ENCODE peak calls at places on chromosomes 13 and 19, in five cellular contexts. L is uterus, J is colonic mucosa, Z is pancreas, E is right atrium auricular region. X is an unnamed sample. For H3K27me3, the result is how much of the 10 kb centered on the place peaks cover.

GRCh38 chr13:41802684-41803554 is 158.0 kb downstream of the VWA8 start:
- DNase-seq in L (no peak), J (no peak), Z (no peak), E (no peak), X (no peak)

GRCh38 chr13:21749410-21749809 is 78.5 kb downstream of the FGF9 start:
- DNase-seq in L (no peak), J (no peak), Z (no peak), E (no peak), X (no peak)

GRCh38 chr19:33864311-33864850 is 67.7 kb downstream of the KCTD15 start:
- DNase-seq in L (no peak), J (peak), Z (no peak), E (no peak), X (peak)

GRCh38 chr19:50252111-50252886 is 48.9 kb downstream of the MYH14 start:
- DNase-seq in L (no peak), J (peak), Z (no peak), E (no peak), X (no peak)

GRCh38 chr19:1855040-1855827 is 7.0 kb upstream of the REXO1 start:
- DNase-seq in L (peak), J (peak), Z (peak), E (peak), X (peak)

GRCh38 chr13:102089177-102089576 is 312.7 kb downstream of the FGF14 start:
- DNase-seq in L (no peak), J (no peak), Z (no peak), E (no peak), X (no peak)

GRCh38 chr19:18876865-18877264 is 19.1 kb downstream of the CERS1 start:
- DNase-seq in L (no peak), J (no peak), Z (no peak), E (no peak), X (no peak)

GRCh38 chr13:37769078-37769477 is 100.5 kb downstream of the TRPC4 start:
- DNase-seq in L (no peak), J (no peak), Z (no peak), E (no peak), X (no peak)

GRCh38 chr19:47699360-47699917 is 13.8 kb upstream of the EHD2 start:
- DNase-seq in L (peak), J (peak), Z (no peak), E (no peak), X (no peak)

GRCh38 chr13:75372923-75373841 is 108.8 kb downstream of the TBC1D4 start:
- DNase-seq in L (no peak), J (no peak), Z (no peak), E (no peak), X (no peak)

GRCh38 chr13:113897161-113897560 is 33.3 kb upstream of the GAS6 start:
- DNase-seq in L (peak), J (no peak), Z (no peak), E (peak), X (peak)

GRCh38 chr19:14758816-14759215 is 19.5 kb downstream of the ADGRE2 start:
- DNase-seq in L (no peak), J (peak), Z (no peak), E (no peak), X (peak)

GRCh38 chr19:8505680-8506401 is 3.4 kb upstream of the PRAM1 start:
- DNase-seq in L (peak), J (peak), Z (peak), E (peak), X (no peak)

GRCh38 chr19:12800873-12801465 is 631 bp downstream of the PRDX2 start:
- DNase-seq in L (no peak), J (peak), Z (peak), E (no peak), X (no peak)

GRCh38 chr13:103539721-103540120 is 473.5 kb upstream of the SLC10A2 start:
- DNase-seq in L (no peak), J (no peak), Z (no peak), E (no peak), X (no peak)

GRCh38 chr13:45331981-45332830 is 8.8 kb downstream of the TPT1 start:
- DNase-seq in L (no peak), J (no peak), Z (no peak), E (peak), X (peak)

GRCh38 chr19:55720801-55721200 is 17.4 kb downstream of the NLRP9 start:
- DNase-seq in L (no peak), J (no peak), Z (no peak), E (no peak), X (no peak)

GRCh38 chr13:43797869-43798268 is 11.1 kb upstream of the ENOX1 start:
- DNase-seq in L (no peak), J (no peak), Z (no peak), E (no peak), X (no peak)

GRCh38 chr19:5171711-5172110 is 168.9 kb downstream of the PTPRS start:
- DNase-seq in L (no peak), J (no peak), Z (no peak), E (no peak), X (no peak)

GRCh38 chr13:80458546-80458945 is 117.6 kb upstream of the SPRY2 start:
- DNase-seq in L (no peak), J (no peak), Z (no peak), E (no peak), X (no peak)

GRCh38 chr13:113291997-113292862 is 4.8 kb upstream of the LAMP1 start:
- DNase-seq in L (peak), J (peak), Z (no peak), E (peak), X (no peak)

GRCh38 chr19:14763497-14764145 is 14.7 kb downstream of the ADGRE2 start:
- DNase-seq in L (no peak), J (no peak), Z (no peak), E (no peak), X (no peak)

GRCh38 chr13:114089751-114090400 is 42.5 kb downstream of the RASA3 start:
- DNase-seq in L (no peak), J (no peak), Z (no peak), E (peak), X (no peak)

GRCh38 chr13:102128216-102128800 is 273.5 kb downstream of the FGF14 start:
- DNase-seq in L (no peak), J (no peak), Z (no peak), E (no peak), X (no peak)

GRCh38 chr19:52778811-52779210 is 7.8 kb downstream of the ZNF600 start:
- DNase-seq in L (no peak), J (no peak), Z (no peak), E (no peak), X (no peak)

GRCh38 chr13:41587490-41587889 is 130.1 kb downstream of the RGCC start:
- DNase-seq in L (no peak), J (no peak), Z (no peak), E (no peak), X (no peak)

GRCh38 chr19:19147344-19147743 is 9.1 kb upstream of the TMEM161A start:
- DNase-seq in L (no peak), J (no peak), Z (no peak), E (no peak), X (no peak)

GRCh38 chr13:89746554-89746953 is 1600.9 kb upstream of the MIR17HG start:
- DNase-seq in L (no peak), J (no peak), Z (no peak), E (no peak), X (no peak)

GRCh38 chr13:59873856-59874255 is 289.9 kb downstream of the DIAPH3 start:
- DNase-seq in L (no peak), J (no peak), Z (no peak), E (no peak), X (no peak)
- H3K27me3 ChIP-seq in L (under half), J (under half), Z (under half), E (under half), X (under half)

DNA sequence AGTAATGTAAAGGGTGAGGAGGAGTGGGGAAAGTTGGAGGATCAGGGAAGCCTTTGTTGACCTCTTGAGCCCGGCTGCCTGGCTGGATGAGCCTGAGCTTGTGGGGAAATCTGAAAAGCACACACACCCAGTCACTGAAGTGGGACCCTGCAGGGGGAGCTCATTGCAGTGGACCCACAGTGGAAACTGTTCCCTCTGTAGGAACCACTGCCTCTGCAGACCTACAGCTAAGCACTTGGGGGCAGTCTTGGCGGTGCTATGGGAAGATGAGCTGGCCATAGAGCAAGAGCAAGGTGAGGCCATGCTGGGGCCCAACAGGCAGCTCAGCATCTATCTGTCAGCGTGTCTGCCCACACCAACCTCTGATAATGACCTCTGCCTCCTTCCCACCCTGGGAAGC is 294.8 kb downstream of the TSHZ3 start:
- DNase-seq in L (no peak), J (peak), Z (no peak), E (no peak), X (no peak)
- TF ChIP-seq CTCF in L (no peak), J (peak), Z (no peak), E (peak), X (no peak)

DNA sequence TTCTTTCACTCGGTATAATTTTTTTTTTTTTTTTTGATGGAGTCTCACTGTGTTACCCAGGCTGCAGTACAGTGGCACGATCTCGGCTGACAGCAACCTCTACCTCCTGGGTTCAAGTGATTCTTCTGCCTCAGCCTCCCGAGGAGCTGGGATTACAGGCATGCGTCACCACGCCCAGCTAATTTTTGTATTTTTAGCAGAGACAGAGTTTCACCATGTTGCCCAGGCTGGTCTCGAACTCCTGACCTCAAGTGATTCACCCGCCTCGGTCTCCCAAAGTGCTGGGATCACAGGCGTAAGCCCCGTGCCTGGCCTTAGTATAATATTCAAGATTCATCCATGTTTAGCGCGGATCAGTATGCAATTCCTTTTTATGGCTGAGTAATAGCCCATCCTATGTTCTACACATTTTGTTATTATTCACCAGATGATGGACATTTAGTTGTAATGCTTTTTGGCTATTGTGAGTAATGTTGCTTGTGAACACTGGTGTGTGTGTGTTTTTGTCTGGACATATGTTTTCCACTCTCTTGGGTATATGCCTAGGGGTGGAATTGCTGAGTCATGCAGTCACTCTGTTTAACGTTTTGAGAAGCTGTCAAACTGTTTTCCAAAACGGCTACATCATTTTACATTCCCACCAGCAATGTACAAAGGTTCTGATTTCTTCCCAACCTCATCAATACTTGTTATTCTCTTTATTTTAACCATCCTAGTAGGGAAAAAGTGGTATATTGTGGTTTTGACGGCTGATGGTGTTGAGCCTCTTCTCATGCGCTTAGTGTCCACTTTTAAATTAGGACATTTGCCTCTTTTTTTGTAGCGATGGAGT is 22.9 kb downstream of the PLEKHF1 start:
- DNase-seq in L (no peak), J (no peak), Z (no peak), E (no peak), X (no peak)
- H3K27ac ChIP-seq in L (no peak), J (no peak), Z (no peak), E (no peak), X (no peak)

GRCh38 chr13:96947343-96947910 is 46.8 kb downstream of the OXGR1 start:
- DNase-seq in L (no peak), J (no peak), Z (no peak), E (no peak), X (no peak)
- H3K27me3 ChIP-seq in L (under half), J (under half), Z (under half), E (under half), X (under half)

DNA sequence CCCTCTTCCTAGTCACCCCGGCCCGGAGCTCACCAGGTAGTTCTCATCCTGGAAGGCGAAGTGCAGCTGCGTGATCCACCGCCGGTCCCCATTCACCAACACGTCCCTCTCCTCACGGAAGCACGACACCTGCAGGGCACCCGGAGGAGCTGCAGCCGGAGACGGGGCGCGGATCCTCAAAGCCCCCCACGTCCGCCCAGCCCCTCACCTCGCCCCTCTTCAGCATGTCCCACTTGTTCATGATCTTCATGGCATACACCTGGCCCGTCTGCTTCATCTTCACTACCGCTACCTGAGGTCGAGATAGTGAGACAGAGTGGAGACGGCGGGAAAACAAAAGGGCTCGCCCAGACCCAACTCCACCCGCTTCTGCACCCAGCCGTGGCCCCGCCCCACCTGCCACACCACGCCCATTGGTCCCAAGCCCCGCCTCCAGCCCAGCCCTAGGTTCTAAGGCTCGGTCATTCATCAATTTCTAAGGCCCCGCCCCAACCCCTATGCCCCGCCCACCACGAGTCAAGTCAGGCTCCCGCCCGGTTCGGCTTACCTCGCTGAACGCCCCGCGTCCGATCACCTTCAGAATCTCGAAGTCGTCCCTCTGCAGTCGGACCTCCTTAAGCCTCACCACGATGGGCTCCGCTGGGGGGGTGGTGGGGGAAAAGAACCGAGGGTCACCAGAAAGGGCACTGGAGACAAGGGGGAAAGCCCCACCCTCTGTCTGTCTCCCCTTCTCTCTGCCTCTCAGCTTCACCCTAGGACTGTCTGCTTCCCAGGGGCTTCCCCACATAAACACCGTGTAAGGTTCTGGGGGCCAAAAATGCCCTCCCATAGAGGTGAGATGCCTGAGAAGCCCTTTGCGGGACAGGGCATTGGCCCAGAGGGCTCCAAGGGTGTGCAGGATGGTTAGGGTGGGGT is 2.8 kb downstream of the DMPK start:
- DNase-seq in L (peak), J (peak), Z (peak), E (peak), X (peak)
- TF ChIP-seq CTCF in L (peak), J (peak), Z (peak), E (peak), X (peak)

DNA sequence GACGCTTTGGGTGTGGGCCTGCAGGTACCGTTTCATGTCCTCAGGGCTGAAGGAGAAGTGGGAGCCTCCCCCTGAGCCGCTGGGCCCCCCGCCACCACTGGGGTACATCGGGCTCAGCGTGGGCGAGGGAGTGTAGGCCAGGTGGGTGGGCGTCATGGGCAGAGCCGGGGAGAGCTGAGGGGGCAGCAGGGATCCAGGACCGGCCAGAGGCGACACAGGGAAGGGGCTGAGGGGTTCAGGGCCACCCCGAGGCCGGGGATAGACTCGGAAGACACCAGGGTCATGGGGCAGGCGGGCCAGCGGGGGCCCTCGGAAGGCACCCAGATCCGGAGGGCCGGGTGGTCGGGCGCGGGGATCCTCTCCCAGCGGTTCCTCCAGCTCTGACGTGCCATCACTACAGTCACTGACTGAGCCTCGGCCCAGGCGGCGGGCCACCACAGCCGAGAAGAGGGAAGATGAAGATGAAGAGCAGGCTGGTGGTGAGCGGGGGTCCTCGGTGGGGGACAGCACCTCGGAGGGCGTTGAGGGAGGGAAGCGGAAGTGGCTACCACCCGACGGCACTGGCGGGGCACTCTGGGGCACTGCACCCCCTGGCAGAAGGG is 5.7 kb downstream of the ERF start:
- DNase-seq in L (no peak), J (no peak), Z (no peak), E (no peak), X (no peak)
- H3K27ac ChIP-seq in L (peak), J (no peak), Z (no peak), E (peak), X (peak)

GRCh38 chr19:32676186-32676894 is 692 bp downstream of the RGS9BP start:
- DNase-seq in L (peak), J (no peak), Z (peak), E (no peak), X (no peak)

GRCh38 chr19:32675720-32676185 is at the start of gene RGS9BP:
- DNase-seq in L (peak), J (peak), Z (peak), E (peak), X (peak)

GRCh38 chr19:32674959-32675719 is at the start of gene ANKRD27:
- DNase-seq in L (peak), J (peak), Z (peak), E (peak), X (peak)

GRCh38 chr19:32676895-32677359 is 1.3 kb downstream of the RGS9BP start:
- DNase-seq in L (no peak), J (no peak), Z (no peak), E (no peak), X (no peak)

GRCh38 chr19:32677657-32678056 is 2.0 kb downstream of the RGS9BP start:
- DNase-seq in L (no peak), J (no peak), Z (no peak), E (no peak), X (no peak)
- H3K27me3 ChIP-seq in L (under half), J (under half), Z (under half), E (under half), X (under half)

GRCh38 chr13:52012512-52012836 is 276 bp downstream of the ALG11 start:
- DNase-seq in L (no peak), J (no peak), Z (no peak), E (no peak), X (no peak)

GRCh38 chr13:52006491-52007245 is 4.6 kb downstream of the ATP7B start:
- DNase-seq in L (no peak), J (no peak), Z (no peak), E (no peak), X (no peak)

GRCh38 chr13:52011690-52012511 is at the start of gene ALG11:
- DNase-seq in L (peak), J (peak), Z (peak), E (peak), X (peak)

GRCh38 chr13:52009985-52010384 is 1.3 kb downstream of the ATP7B start:
- DNase-seq in L (no peak), J (no peak), Z (no peak), E (no peak), X (no peak)

GRCh38 chr13:52010890-52011689 is at the start of gene ATP7B:
- DNase-seq in L (peak), J (peak), Z (no peak), E (peak), X (peak)
- TF ChIP-seq CTCF in L (no peak), J (no peak), Z (no peak), E (no peak), X (no peak)

GRCh38 chr13:52782486-52783448 is 43.1 kb upstream of the CNMD start:
- DNase-seq in L (peak), J (no peak), Z (no peak), E (no peak), X (no peak)
- H3K27ac ChIP-seq in L (no peak), J (no peak), Z (no peak), E (no peak), X (no peak)